ENCODE peak calls at places on chromosomes 11 and 22, in four cellular contexts. D is K562, K is HepG2, P is GM12878. T is an unnamed sample.
A peak's percentile ranks its signal among the peaks of the same experiment; 100 is the strongest.

GRCh38 chr11:134266841-134267251 is 9.3 kb upstream of the GLB1L3 start:
- DNase-seq in D (no peak), K (no peak), P (no peak), T (no peak)

GRCh38 chr11:74749127-74749964 is 697 bp downstream of the RNF169 start:
- DNase-seq in D (peak; percentile 72), K (peak; percentile 73), P (no peak), T (peak; percentile 73)

GRCh38 chr11:34899633-34900016 is 16.6 kb downstream of the APIP start:
- DNase-seq in D (no peak), K (no peak), P (no peak), T (no peak)

GRCh38 chr11:73426184-73426845 is 50.1 kb downstream of the RELT start:
- DNase-seq in D (no peak), K (no peak), P (no peak), T (no peak)

GRCh38 chr11:74682731-74683278 is 48.4 kb downstream of the CHRDL2 start:
- DNase-seq in D (no peak), K (no peak), P (no peak), T (no peak)

GRCh38 chr11:27254744-27255446 is 108.1 kb downstream of the CCDC34 start:
- DNase-seq in D (no peak), K (no peak), P (no peak), T (no peak)

GRCh38 chr11:34904421-34904950 is 11.7 kb downstream of the APIP start:
- DNase-seq in D (no peak), K (no peak), P (no peak), T (no peak)

GRCh38 chr11:2489103-2489502 is 44.3 kb downstream of the KCNQ1 start:
- DNase-seq in D (no peak), K (no peak), P (no peak), T (no peak)

GRCh38 chr11:64751136-64751535 is 7.2 kb upstream of the RASGRP2 start:
- DNase-seq in D (no peak), K (no peak), P (no peak), T (no peak)

GRCh38 chr11:116513894-116514293 is 258.9 kb downstream of the BUD13 start:
- DNase-seq in D (peak; percentile 53), K (peak; percentile 64), P (no peak), T (peak; percentile 78)

GRCh38 chr22:22408731-22409696 is 99.5 kb downstream of the ZNF280B start:
- DNase-seq in D (peak; percentile 91), K (peak; percentile 45), P (no peak), T (no peak)

GRCh38 chr11:126816655-126817054 is 183.9 kb downstream of the KIRREL3 start:
- DNase-seq in D (no peak), K (no peak), P (no peak), T (no peak)

GRCh38 chr11:60775420-60775961 is 9.6 kb upstream of the MS4A10 start:
- DNase-seq in D (peak; percentile 80), K (peak; percentile 80), P (peak; percentile 67), T (peak; percentile 95)

GRCh38 chr22:31625661-31626426 is 36.2 kb downstream of the PISD start:
- DNase-seq in D (peak; percentile 71), K (no peak), P (no peak), T (peak; percentile 82)

DNA sequence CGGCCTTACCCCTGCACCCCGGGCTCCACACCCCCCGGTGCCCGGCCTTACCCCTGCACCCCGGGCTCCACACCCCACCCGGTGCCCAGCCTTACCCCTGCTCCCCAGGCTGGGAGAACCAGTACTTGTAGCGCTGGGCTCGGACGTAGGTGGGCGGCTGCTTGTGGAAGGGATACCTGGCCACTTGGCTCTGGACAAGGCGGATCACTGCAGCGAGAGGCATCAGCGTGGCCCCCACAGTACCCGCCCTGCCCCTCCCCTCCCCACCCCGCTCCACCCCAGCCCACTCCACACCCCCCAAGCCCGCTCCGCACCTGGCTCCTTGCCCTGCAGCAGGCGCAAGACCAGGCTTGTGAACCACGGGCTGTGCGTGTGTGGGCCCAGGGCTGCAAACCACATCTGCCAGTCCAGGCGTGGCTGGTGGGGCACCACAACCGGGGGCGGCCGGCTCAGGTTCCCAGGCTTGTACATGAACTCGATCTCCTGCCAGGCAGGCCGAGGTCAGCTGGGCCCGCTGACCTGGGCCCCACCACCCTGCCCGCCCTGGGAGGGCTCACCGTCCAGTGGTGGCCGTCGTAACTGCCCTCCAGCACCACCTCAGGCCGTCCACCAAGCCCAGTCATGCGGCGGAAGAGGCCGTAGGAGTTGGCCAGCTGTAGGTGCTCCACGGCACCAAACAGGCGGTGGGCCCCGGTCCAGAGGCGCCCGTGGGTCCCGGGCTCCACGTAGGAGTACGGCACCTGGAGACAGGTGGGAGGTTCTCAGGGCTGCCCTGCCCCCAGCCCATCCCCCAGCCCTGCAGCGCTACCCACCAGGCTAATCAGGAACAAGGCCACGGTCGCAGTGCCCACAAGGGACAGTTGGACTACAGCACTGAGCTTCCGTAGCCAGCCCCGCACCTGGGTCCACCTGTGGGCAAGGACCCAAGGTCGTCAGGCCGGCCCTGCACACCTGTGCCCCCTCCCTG is 3.0 kb downstream of the LMF2 start:
- DNase-seq in D (no peak), K (no peak), P (no peak), T (no peak)
- H3K4me3 ChIP-seq in D (no peak overlapping the region), K (no peak overlapping the region), P (no peak overlapping the region), T (no peak overlapping the region)

GRCh38 chr11:108596701-108597100 is 3.1 kb upstream of the EXPH5 start:
- DNase-seq in D (no peak), K (no peak), P (no peak), T (no peak)

GRCh38 chr11:108592591-108593213 is 866 bp downstream of the EXPH5 start:
- DNase-seq in D (peak; percentile 47), K (no peak), P (no peak), T (no peak)

GRCh38 chr11:108593910-108594434 is 404 bp upstream of the EXPH5 start:
- DNase-seq in D (peak; percentile 31), K (no peak), P (no peak), T (no peak)

GRCh38 chr11:108591893-108592292 is 1.7 kb downstream of the EXPH5 start:
- DNase-seq in D (peak; percentile 34), K (no peak), P (no peak), T (no peak)

GRCh38 chr11:108593214-108593909 is at the start of gene EXPH5:
- DNase-seq in D (peak; percentile 98), K (peak; percentile 83), P (peak; percentile 82), T (peak; percentile 80)
- TF ChIP-seq EZH2 in D (no peak), K (no peak), P (no peak), T (peak; percentile 1)

GRCh38 chr11:71429701-71430100 is 18.5 kb downstream of the DHCR7 start:
- DNase-seq in D (no peak), K (no peak), P (no peak), T (no peak)

GRCh38 chr11:71430166-71430565 is 18.0 kb downstream of the DHCR7 start:
- DNase-seq in D (no peak), K (no peak), P (no peak), T (no peak)

GRCh38 chr11:71426413-71426812 is 21.8 kb downstream of the DHCR7 start:
- DNase-seq in D (no peak), K (no peak), P (peak; percentile 8), T (no peak)

GRCh38 chr11:71431271-71431670 is 16.9 kb downstream of the DHCR7 start:
- DNase-seq in D (no peak), K (no peak), P (no peak), T (no peak)

GRCh38 chr11:71428861-71429435 is 19.2 kb downstream of the DHCR7 start:
- DNase-seq in D (no peak), K (peak; percentile 35), P (no peak), T (no peak)
- TF ChIP-seq MYC in D (no peak), K (no peak), P (no peak), T (no peak)

DNA sequence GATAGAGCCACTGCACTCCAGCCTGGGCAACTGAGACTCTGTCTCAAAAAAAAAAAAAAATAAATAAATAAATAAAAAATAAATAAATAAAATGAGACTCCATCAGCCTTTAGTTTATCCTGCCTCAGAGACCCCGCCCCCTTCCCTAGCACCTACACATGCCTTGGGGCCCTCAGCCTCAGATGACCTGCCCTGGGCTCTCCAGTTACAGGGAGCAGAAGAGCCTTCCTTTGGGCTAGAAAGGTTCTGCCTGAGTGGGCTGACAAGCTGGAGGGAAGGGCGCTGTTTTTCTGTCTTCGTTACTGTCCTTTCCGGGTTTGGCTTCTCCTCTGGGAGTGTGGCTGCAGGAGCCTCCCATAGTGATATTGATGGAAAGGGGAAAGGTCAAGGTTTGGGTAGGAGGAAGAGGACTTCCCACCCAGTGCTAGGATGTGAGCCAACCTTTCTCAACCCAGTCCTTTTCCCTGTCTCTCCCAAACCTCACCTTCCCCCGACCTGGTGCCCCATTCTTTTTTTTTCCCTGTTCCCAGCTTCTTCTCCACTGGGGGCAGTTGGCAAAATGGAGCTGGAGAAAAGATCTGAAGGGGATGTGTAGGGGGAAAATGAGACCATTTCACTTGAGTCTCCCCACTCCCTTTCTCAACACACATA is 1.5 kb upstream of the SF3B2 start:
- DNase-seq in D (no peak), K (no peak), P (no peak), T (no peak)
- H3K4me3 ChIP-seq in D (peak overlapping the region; percentile 89), K (peak overlapping the region; percentile 78), P (peak overlapping the region; percentile 80), T (no peak overlapping the region)

GRCh38 chr22:19769393-19769715 is 8.8 kb downstream of the TBX1 start:
- DNase-seq in D (no peak), K (no peak), P (no peak), T (no peak)

GRCh38 chr22:19765477-19766234 is 5.1 kb downstream of the TBX1 start:
- DNase-seq in D (peak; percentile 70), K (no peak), P (no peak), T (no peak)

GRCh38 chr22:19766506-19767426 is 6.2 kb downstream of the TBX1 start:
- DNase-seq in D (peak; percentile 82), K (no peak), P (no peak), T (no peak)

GRCh38 chr22:19766235-19766505 is 5.6 kb downstream of the TBX1 start:
- DNase-seq in D (no peak), K (no peak), P (no peak), T (no peak)

GRCh38 chr22:19767427-19768380 is 7.1 kb downstream of the TBX1 start:
- DNase-seq in D (no peak), K (peak; percentile 47), P (no peak), T (no peak)
- TF ChIP-seq EZH2 in D (no peak), K (no peak), P (no peak), T (no peak)

DNA sequence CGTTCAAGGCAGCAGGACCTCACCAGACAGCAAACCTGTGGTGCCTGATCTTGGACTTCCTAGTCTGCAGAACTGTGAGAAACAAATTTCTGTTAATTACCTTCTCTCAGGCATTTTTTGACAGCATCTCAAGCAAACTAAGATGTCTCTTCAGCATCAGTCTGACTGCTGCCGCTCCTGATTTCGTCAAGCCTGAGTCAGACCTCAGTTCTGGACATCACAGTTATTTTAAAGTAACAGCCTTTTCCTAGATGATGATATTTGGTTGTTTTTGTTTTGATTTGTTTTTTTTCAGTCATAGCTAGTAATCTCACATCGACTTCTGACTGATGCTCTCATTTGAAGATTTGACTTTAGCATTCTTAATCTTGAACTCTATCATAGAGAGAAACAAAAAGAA is 71.9 kb downstream of the BLID start:
- DNase-seq in D (no peak), K (no peak), P (no peak), T (no peak)
- TF ChIP-seq MYC in D (no peak), K (no peak), P (no peak), T (no peak)